ENCODE peak calls at places on chromosome 6, in nine cellular contexts. U is fibroblast of pulmonary artery, P is astrocyte of the spinal cord, F is transverse colon, L is lower lobe of right lung, Y is lower leg skin, K is AG04450, E is MM.1S, G is mesendoderm. S is an unnamed sample.

GRCh38 chr6:37287519-37288157 is 29.7 kb upstream of the TMEM217 start:
- DNase-seq in U (no peak), P (no peak), F (no peak), L (no peak), Y (no peak), K (no peak), E (no peak), G (no peak), S (no peak)

GRCh38 chr6:47362857-47363461 is 53.3 kb upstream of the TNFRSF21 start:
- DNase-seq in U (no peak), P (no peak), F (no peak), L (no peak), Y (no peak), K (no peak), E (no peak), G (peak; percentile 81), S (no peak)

GRCh38 chr6:139647001-139647400 is 272.6 kb upstream of the CITED2 start:
- DNase-seq in U (peak; percentile 28), P (no peak), F (no peak), L (no peak), Y (no peak), K (no peak), E (no peak), G (no peak), S (no peak)

GRCh38 chr6:1624848-1625341 is 15.2 kb downstream of the FOXC1 start:
- DNase-seq in U (no peak), P (no peak), F (no peak), L (no peak), Y (no peak), K (no peak), E (no peak), G (peak; percentile 63), S (no peak)

GRCh38 chr6:111198841-111199240 is 111.5 kb downstream of the SLC16A10 start:
- DNase-seq in U (no peak), P (no peak), F (no peak), L (no peak), Y (no peak), K (no peak), E (no peak), G (no peak), S (no peak)

GRCh38 chr6:18823782-18824386 is 436.7 kb downstream of the RNF144B start:
- DNase-seq in U (peak; percentile 26), P (peak; percentile 11), F (no peak), L (no peak), Y (no peak), K (no peak), E (peak; percentile 23), G (peak; percentile 80), S (no peak)

GRCh38 chr6:131586544-131586943 is 13.5 kb downstream of the ARG1 start:
- DNase-seq in U (no peak), P (no peak), F (no peak), L (no peak), Y (no peak), K (no peak), E (no peak), G (no peak), S (no peak)

GRCh38 chr6:30323806-30324205 is 2.9 kb upstream of the TRIM39 start:
- DNase-seq in U (no peak), P (no peak), F (no peak), L (no peak), Y (no peak), K (no peak), E (no peak), G (no peak), S (no peak)

GRCh38 chr6:36692220-36692619 is 5.4 kb upstream of the RAB44 start:
- DNase-seq in U (no peak), P (no peak), F (peak; percentile 38), L (peak; percentile 65), Y (no peak), K (no peak), E (no peak), G (no peak), S (peak; percentile 26)

GRCh38 chr6:89323461-89324098 is 8.5 kb upstream of the GABRR2 start:
- DNase-seq in U (peak; percentile 56), P (peak; percentile 22), F (no peak), L (no peak), Y (no peak), K (no peak), E (no peak), G (no peak), S (no peak)

GRCh38 chr6:27890351-27891299 is 21.6 kb downstream of the OR2B2 start:
- DNase-seq in U (peak; percentile 97), P (peak; percentile 96), F (peak; percentile 79), L (peak; percentile 65), Y (peak; percentile 54), K (peak; percentile 84), E (peak; percentile 97), G (peak; percentile 98), S (peak; percentile 71)

GRCh38 chr6:27888576-27888975 is 23.6 kb downstream of the OR2B2 start:
- DNase-seq in U (no peak), P (no peak), F (no peak), L (no peak), Y (no peak), K (no peak), E (no peak), G (peak; percentile 67), S (no peak)

GRCh38 chr6:27891300-27891913 is 20.8 kb downstream of the OR2B2 start:
- DNase-seq in U (no peak), P (no peak), F (no peak), L (no peak), Y (no peak), K (no peak), E (peak; percentile 19), G (peak; percentile 51), S (no peak)

GRCh38 chr6:27889275-27889627 is 22.9 kb downstream of the OR2B2 start:
- DNase-seq in U (no peak), P (no peak), F (no peak), L (no peak), Y (no peak), K (no peak), E (no peak), G (no peak), S (no peak)

DNA sequence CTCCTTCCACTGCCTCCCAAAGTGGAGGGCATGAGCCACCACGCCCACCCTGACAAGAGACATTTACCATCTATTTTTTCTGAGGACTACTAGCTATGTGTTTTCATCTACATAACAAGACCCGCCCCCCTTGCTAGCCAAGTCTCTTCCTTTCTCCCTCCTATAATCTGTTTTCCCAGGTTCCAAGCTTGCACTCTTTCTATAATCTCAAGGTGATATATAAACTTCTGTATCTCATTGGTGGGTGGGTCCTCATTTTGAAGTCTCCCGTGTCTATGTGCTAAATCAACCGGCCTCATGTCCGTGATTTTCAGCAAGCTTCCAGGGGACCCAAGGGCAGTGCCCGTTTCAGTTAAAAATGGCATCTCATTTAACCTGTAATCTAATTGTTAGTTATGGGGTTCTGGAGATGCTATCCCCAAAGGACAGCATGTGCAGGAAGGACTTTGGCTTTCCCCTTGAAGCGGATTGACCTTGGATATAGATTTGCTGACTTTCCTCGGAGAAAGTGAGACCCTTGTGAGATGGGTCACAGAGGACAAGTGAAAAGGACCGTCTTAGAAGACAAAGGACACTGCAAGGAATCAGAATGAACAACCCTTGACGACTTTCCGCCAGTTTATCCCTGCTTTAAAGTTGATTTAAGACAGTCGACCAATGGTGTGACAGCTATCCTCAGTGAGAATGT is 22.4 kb downstream of the OR2B2 start:
- DNase-seq in U (no peak), P (no peak), F (no peak), L (no peak), Y (no peak), K (no peak), E (peak; percentile 58), G (peak; percentile 81), S (no peak)
- H3K4me3 ChIP-seq in U (peak overlapping the region; percentile 51), P (peak overlapping the region; percentile 53), F (peak overlapping the region; percentile 46), L (peak overlapping the region; percentile 35), Y (no peak overlapping the region), K (peak overlapping the region; percentile 67), E (peak overlapping the region; percentile 45), G (peak overlapping the region; percentile 52), S (peak overlapping the region; percentile 33)

DNA sequence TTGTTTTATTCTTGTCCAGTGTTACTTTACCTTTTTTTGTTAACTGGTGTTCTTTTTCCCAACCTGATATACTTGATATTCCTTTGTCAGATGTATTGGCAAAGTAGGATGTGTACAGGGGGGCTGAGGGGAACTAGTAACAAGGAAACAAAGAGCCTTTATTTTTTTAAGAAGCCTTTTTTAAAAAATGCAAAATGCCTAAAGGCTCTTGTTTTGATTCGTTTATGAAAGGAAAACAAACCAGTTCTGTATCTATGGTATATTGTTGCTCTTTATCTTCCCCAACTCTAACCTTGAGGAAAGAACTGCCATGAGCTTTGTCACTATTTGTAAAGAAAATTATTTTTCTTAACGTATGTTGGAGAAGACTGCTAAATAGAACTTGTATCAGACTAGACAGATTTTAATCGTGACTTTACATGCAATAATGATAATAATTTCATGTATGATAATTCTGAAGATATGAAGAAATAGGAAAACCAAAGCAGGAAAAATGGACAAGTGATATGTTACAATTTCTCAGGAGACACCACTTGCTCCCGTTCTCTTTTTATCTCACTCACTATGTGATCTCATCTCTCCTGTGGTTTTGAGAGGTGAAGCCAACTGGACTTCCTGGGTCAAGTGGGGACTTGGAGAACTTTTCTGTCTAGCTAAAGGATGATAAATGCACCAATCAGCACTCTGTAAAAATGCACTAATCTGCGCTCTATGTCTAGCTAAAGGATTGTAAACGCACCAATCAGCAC is 22.7 kb downstream of the COL19A1 start:
- DNase-seq in U (no peak), P (no peak), F (no peak), L (no peak), Y (no peak), K (no peak), E (no peak), G (no peak), S (no peak)
- H3K4me3 ChIP-seq in U (no peak overlapping the region), P (no peak overlapping the region), F (no peak overlapping the region), L (no peak overlapping the region), Y (no peak overlapping the region), K (no peak overlapping the region), E (no peak overlapping the region), G (no peak overlapping the region), S (no peak overlapping the region)

DNA sequence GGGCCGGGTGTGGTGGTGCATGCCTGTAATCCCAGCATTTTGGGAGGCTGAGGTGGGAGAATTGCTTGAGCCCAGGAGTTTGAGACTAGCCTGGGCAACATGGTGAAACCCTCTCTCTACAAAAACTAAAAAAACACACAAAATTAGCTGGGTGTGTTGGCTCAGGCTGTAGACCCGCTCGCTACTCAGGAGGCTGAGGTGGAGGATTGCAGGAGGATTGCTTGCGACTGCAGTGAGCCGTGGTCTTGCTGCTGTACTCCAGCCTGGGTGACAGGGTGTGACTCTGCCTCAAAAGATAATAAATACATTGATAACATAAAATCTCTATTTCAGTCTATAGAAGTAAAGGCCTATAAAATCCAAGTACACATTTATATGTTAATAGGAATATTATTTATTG is 49.3 kb downstream of the SLC17A5 start:
- DNase-seq in U (no peak), P (no peak), F (no peak), L (no peak), Y (no peak), K (no peak), E (no peak), G (no peak), S (no peak)
- H3K4me3 ChIP-seq in U (no peak overlapping the region), P (no peak overlapping the region), F (no peak overlapping the region), L (no peak overlapping the region), Y (no peak overlapping the region), K (no peak overlapping the region), E (no peak overlapping the region), G (no peak overlapping the region), S (no peak overlapping the region)

DNA sequence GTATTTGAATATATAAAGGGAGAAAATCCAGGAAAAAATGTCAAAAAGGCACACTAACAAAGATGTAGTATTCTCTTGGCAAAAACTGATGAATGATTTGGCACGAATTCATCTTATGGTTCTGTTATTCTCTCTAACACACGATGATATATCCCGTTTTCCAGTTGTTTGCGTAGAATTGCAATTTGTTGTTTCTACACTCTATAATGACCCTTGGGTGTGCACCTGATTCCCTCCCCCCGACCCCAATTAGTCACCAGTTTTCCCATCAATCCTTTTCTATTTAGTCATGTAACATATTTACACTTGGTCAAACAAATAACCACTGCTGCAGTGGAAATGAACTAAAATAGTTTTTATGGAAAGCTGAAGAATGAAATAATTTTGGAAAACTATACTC is 1.5 kb upstream of the ARID1B start:
- DNase-seq in U (no peak), P (no peak), F (no peak), L (no peak), Y (no peak), K (no peak), E (no peak), G (no peak), S (no peak)
- H3K4me3 ChIP-seq in U (peak overlapping the region; percentile 69), P (no peak overlapping the region), F (no peak overlapping the region), L (no peak overlapping the region), Y (no peak overlapping the region), K (peak overlapping the region; percentile 32), E (no peak overlapping the region), G (no peak overlapping the region), S (no peak overlapping the region)

S was measured in stomach.